ENCODE peak calls at places on chromosome 21, in four cellular contexts. One of them, this sample, is unnamed.

GRCh38 chr21:36591326-36591970 is 107.5 kb upstream of the SIM2 start:
- DNase-seq in NCI-H460: no peak
- DNase-seq in suprapubic skin: no peak
- DNase-seq in adrenal gland: no peak
- DNase-seq in this sample: no peak

GRCh38 chr21:32492376-32492775 is 79.9 kb downstream of the EVA1C start:
- DNase-seq in NCI-H460: no peak
- DNase-seq in adrenal gland: no peak
- DNase-seq in suprapubic skin: no peak
- DNase-seq in this sample: no peak

GRCh38 chr21:42427809-42428419 is 24.2 kb downstream of the UBASH3A start:
- DNase-seq in NCI-H460: no peak
- DNase-seq in suprapubic skin: peak
- DNase-seq in adrenal gland: no peak
- DNase-seq in this sample: no peak

GRCh38 chr21:16633851-16634521 is 878.9 kb upstream of the CXADR start:
- DNase-seq in suprapubic skin: no peak
- DNase-seq in NCI-H460: no peak
- DNase-seq in adrenal gland: peak
- DNase-seq in this sample: no peak

GRCh38 chr21:28186604-28187003 is 806.1 kb downstream of the LTN1 start:
- DNase-seq in adrenal gland: no peak
- DNase-seq in suprapubic skin: no peak
- DNase-seq in NCI-H460: no peak
- DNase-seq in this sample: no peak

GRCh38 chr21:45515241-45516061 is 26.8 kb downstream of the SLC19A1 start:
- DNase-seq in NCI-H460: no peak
- DNase-seq in suprapubic skin: peak
- DNase-seq in adrenal gland: peak
- DNase-seq in this sample: no peak

GRCh38 chr21:31873275-31873695 is 465 bp downstream of the HUNK start:
- DNase-seq in NCI-H460: no peak
- DNase-seq in suprapubic skin: no peak
- DNase-seq in adrenal gland: no peak
- DNase-seq in this sample: no peak

GRCh38 chr21:45766055-45766454 is 122.5 kb downstream of the PCBP3 start:
- DNase-seq in adrenal gland: no peak
- DNase-seq in suprapubic skin: peak
- DNase-seq in NCI-H460: no peak
- DNase-seq in this sample: no peak

GRCh38 chr21:44552136-44552535 is 831 bp upstream of the KRTAP10-2 start:
- DNase-seq in adrenal gland: no peak
- DNase-seq in suprapubic skin: no peak
- DNase-seq in NCI-H460: no peak
- DNase-seq in this sample: no peak

GRCh38 chr21:46662765-46663500 is 27.5 kb downstream of the PRMT2 start:
- DNase-seq in NCI-H460: no peak
- DNase-seq in suprapubic skin: no peak
- DNase-seq in adrenal gland: no peak
- DNase-seq in this sample: no peak

GRCh38 chr21:35738342-35738961 is 321.9 kb downstream of the SETD4 start:
- DNase-seq in suprapubic skin: no peak
- DNase-seq in adrenal gland: no peak
- DNase-seq in NCI-H460: no peak
- DNase-seq in this sample: no peak

GRCh38 chr21:29145354-29145782 is 14.9 kb downstream of the MAP3K7CL start:
- DNase-seq in suprapubic skin: no peak
- DNase-seq in NCI-H460: peak
- DNase-seq in adrenal gland: peak
- DNase-seq in this sample: no peak

GRCh38 chr21:42581676-42582371 is 68.2 kb downstream of the SLC37A1 start:
- DNase-seq in suprapubic skin: no peak
- DNase-seq in NCI-H460: no peak
- DNase-seq in adrenal gland: no peak
- DNase-seq in this sample: no peak

GRCh38 chr21:42569732-42570301 is 56.2 kb downstream of the SLC37A1 start:
- DNase-seq in adrenal gland: peak
- DNase-seq in NCI-H460: no peak
- DNase-seq in suprapubic skin: peak
- DNase-seq in this sample: no peak

GRCh38 chr21:36297938-36298572 is 21.9 kb upstream of the MORC3 start:
- DNase-seq in adrenal gland: peak
- DNase-seq in NCI-H460: no peak
- DNase-seq in suprapubic skin: peak
- DNase-seq in this sample: no peak

GRCh38 chr21:25171438-25171837 is 435.8 kb downstream of the MRPL39 start:
- DNase-seq in suprapubic skin: no peak
- DNase-seq in NCI-H460: no peak
- DNase-seq in adrenal gland: no peak
- DNase-seq in this sample: no peak

GRCh38 chr21:36097427-36098230 is 27.8 kb downstream of the CBR1 start:
- DNase-seq in adrenal gland: no peak
- DNase-seq in NCI-H460: no peak
- DNase-seq in suprapubic skin: no peak
- DNase-seq in this sample: no peak

GRCh38 chr21:25421327-25422028 is 185.8 kb downstream of the MRPL39 start:
- DNase-seq in suprapubic skin: no peak
- DNase-seq in adrenal gland: no peak
- DNase-seq in NCI-H460: peak
- DNase-seq in this sample: no peak

GRCh38 chr21:21156919-21157318 is 158.7 kb downstream of the NCAM2 start:
- DNase-seq in NCI-H460: no peak
- DNase-seq in suprapubic skin: no peak
- DNase-seq in adrenal gland: no peak
- DNase-seq in this sample: no peak

GRCh38 chr21:44910229-44911065 is 10.3 kb downstream of the ITGB2 start:
- DNase-seq in suprapubic skin: no peak
- DNase-seq in NCI-H460: no peak
- DNase-seq in adrenal gland: no peak
- DNase-seq in this sample: no peak

GRCh38 chr21:37877888-37878684 is 38.2 kb downstream of the KCNJ6 start:
- DNase-seq in NCI-H460: no peak
- DNase-seq in adrenal gland: no peak
- DNase-seq in suprapubic skin: no peak
- DNase-seq in this sample: no peak